ENCODE peak calls at places on chromosomes 7 and 10, in seven cellular contexts. L, V, J, U, F, A and C are unnamed samples.

GRCh38 chr10:62794306-62794705 is 10.2 kb upstream of the ADO start:
- DNase-seq in L (no peak), V (no peak), J (no peak), U (peak), F (no peak), A (no peak), C (peak)

GRCh38 chr10:96511044-96511945 is 2.4 kb downstream of the TLL2 start:
- DNase-seq in L (peak), V (peak), J (peak), U (peak), F (peak), A (peak), C (peak)

GRCh38 chr7:18458830-18459229 is 36.7 kb upstream of the HDAC9 start:
- DNase-seq in L (no peak), V (no peak), J (no peak), U (no peak), F (no peak), A (no peak), C (peak)

GRCh38 chr10:73404690-73405089 is 9.2 kb downstream of the ANXA7 start:
- DNase-seq in L (no peak), V (no peak), J (no peak), U (no peak), F (no peak), A (no peak), C (no peak)

GRCh38 chr10:21587391-21587790 is 53.4 kb downstream of the MLLT10 start:
- DNase-seq in L (no peak), V (no peak), J (no peak), U (no peak), F (no peak), A (no peak), C (no peak)

GRCh38 chr7:36216063-36216684 is 63.1 kb downstream of the EEPD1 start:
- DNase-seq in L (no peak), V (no peak), J (no peak), U (peak), F (no peak), A (peak), C (peak)

GRCh38 chr7:35993113-35993512 is 159.9 kb upstream of the EEPD1 start:
- DNase-seq in L (no peak), V (no peak), J (no peak), U (no peak), F (no peak), A (no peak), C (no peak)

GRCh38 chr7:140298213-140298612 is 100.1 kb downstream of the SLC37A3 start:
- DNase-seq in L (no peak), V (no peak), J (no peak), U (no peak), F (no peak), A (no peak), C (no peak)

GRCh38 chr10:133278577-133279265 is 2.1 kb upstream of the ADAM8 start:
- DNase-seq in L (no peak), V (peak), J (no peak), U (peak), F (no peak), A (peak), C (peak)

GRCh38 chr10:92419740-92420553 is 129.0 kb downstream of the MARCHF5 start:
- DNase-seq in L (peak), V (no peak), J (peak), U (peak), F (no peak), A (peak), C (no peak)

GRCh38 chr10:13526952-13527863 is 1.6 kb downstream of the BEND7 start:
- DNase-seq in L (no peak), V (no peak), J (peak), U (peak), F (no peak), A (peak), C (peak)

GRCh38 chr10:121648078-121648477 is 49.8 kb upstream of the FGFR2 start:
- DNase-seq in L (no peak), V (no peak), J (peak), U (no peak), F (no peak), A (no peak), C (no peak)

GRCh38 chr10:115328331-115328730 is 235.2 kb downstream of the ATRNL1 start:
- DNase-seq in L (no peak), V (no peak), J (no peak), U (no peak), F (no peak), A (no peak), C (no peak)

GRCh38 chr7:123615344-123615743 is 13.7 kb downstream of the ASB15 start:
- DNase-seq in L (no peak), V (no peak), J (peak), U (peak), F (no peak), A (peak), C (no peak)

GRCh38 chr7:35277359-35277758 is 23.5 kb upstream of the TBX20 start:
- DNase-seq in L (no peak), V (no peak), J (no peak), U (no peak), F (no peak), A (no peak), C (no peak)

GRCh38 chr10:3782456-3783312 is 2.3 kb downstream of the KLF6 start:
- DNase-seq in L (no peak), V (peak), J (no peak), U (peak), F (peak), A (peak), C (peak)

DNA sequence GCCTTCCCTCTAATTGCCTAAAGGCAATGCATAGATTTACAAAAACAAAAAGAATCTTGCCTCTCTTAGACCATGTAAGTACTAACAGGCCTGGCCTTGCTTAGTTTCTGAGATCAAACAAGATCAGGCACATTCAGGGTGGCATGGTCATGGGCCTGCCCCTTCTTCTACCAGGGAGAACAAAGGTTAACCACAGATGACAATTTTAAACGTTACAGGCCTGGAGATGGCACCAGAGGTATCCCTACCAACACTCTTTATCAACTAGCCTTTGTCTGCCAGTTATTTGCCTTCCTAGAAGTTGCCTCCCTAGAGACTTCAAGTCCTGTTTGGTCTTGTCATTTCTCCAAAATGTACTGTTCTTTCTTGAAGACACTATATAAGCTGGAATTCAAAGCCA is 252.6 kb downstream of the DOCK4 start:
- DNase-seq in L (no peak), V (peak), J (peak), U (peak), F (peak), A (peak), C (peak)
- TF ChIP-seq CTCF in L (no peak), V (no peak), J (peak), U (peak), F (peak), A (no peak), C (peak)

GRCh38 chr7:110784749-110785148 is 306.2 kb upstream of the LRRN3 start:
- DNase-seq in L (no peak), V (no peak), J (no peak), U (no peak), F (no peak), A (no peak), C (no peak)
- TF ChIP-seq CTCF in L (no peak), V (no peak), J (no peak), U (no peak), F (no peak), A (no peak), C (no peak)

GRCh38 chr10:70448236-70448635 is 6.8 kb upstream of the NODAL start:
- DNase-seq in L (no peak), V (no peak), J (no peak), U (no peak), F (no peak), A (no peak), C (no peak)
- TF ChIP-seq CTCF in L (no peak), V (no peak), J (no peak), U (no peak), F (no peak), A (no peak), C (no peak)

GRCh38 chr7:95901006-95901405 is 128.7 kb downstream of the DYNC1I1 start:
- DNase-seq in L (no peak), V (no peak), J (no peak), U (no peak), F (no peak), A (no peak), C (no peak)

GRCh38 chr7:95905165-95905564 is 132.8 kb downstream of the DYNC1I1 start:
- DNase-seq in L (no peak), V (peak), J (peak), U (no peak), F (peak), A (peak), C (peak)

GRCh38 chr7:95897557-95898183 is 125.3 kb downstream of the DYNC1I1 start:
- DNase-seq in L (no peak), V (no peak), J (no peak), U (no peak), F (no peak), A (no peak), C (no peak)

GRCh38 chr7:95904099-95904498 is 131.7 kb downstream of the DYNC1I1 start:
- DNase-seq in L (no peak), V (no peak), J (no peak), U (no peak), F (no peak), A (no peak), C (no peak)

GRCh38 chr7:95899919-95900513 is 127.7 kb downstream of the DYNC1I1 start:
- DNase-seq in L (peak), V (peak), J (peak), U (no peak), F (no peak), A (no peak), C (peak)
- TF ChIP-seq CTCF in L (no peak), V (peak), J (peak), U (no peak), F (no peak), A (no peak), C (no peak)

DNA sequence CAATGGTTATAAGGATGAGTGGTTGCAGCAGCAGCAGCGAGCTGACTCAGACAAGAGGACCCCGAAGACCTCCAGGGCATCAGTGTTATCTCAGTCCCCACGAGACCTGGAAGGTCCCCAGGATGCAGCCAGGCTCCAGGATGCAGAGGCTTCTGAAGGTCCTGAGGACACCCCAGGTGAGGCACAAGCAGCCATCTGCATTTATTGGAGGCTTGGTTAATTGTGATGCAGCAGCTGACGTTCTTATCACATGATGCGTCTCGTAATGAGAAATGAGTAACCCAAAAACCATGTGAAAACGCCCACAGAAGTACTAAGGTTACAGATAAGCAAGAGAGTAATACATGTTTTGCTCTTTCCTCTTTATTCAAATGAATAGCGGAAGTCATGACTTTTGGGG is 17.4 kb downstream of the C7orf57 start:
- DNase-seq in L (no peak), V (no peak), J (no peak), U (peak), F (no peak), A (peak), C (peak)
- TF ChIP-seq CTCF in L (no peak), V (no peak), J (no peak), U (no peak), F (no peak), A (no peak), C (no peak)

GRCh38 chr7:151409555-151410404 is at the start of gene WDR86:
- DNase-seq in L (peak), V (no peak), J (peak), U (peak), F (peak), A (no peak), C (no peak)

GRCh38 chr7:151413241-151413640 is 3.4 kb upstream of the WDR86 start:
- DNase-seq in L (no peak), V (no peak), J (no peak), U (no peak), F (no peak), A (no peak), C (no peak)

GRCh38 chr7:151410405-151411390 is 860 bp upstream of the WDR86 start:
- DNase-seq in L (peak), V (no peak), J (peak), U (peak), F (no peak), A (no peak), C (no peak)

GRCh38 chr7:151412318-151412717 is 2.5 kb upstream of the WDR86 start:
- DNase-seq in L (no peak), V (no peak), J (no peak), U (no peak), F (no peak), A (no peak), C (no peak)

DNA sequence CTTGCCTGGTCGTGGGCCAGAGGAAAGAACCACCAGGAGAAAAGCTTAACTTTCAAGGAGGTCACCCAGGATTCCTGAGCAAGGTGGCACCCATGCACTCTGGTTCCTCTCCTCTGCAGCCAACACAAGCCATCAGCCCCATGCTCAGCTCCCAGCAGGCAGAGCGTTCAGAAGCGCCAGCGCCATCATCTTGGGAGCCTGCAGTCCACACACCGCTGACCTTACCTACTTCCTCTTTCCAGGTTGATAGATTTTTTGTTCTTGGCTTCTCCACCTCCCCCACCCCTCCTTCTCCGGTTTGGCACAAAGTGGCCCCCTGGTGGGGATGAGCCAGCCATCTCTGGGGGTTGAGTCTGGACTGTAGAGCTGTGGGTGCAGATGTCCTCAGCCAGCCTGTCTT is 1.7 kb upstream of the WDR86 start:
- DNase-seq in L (no peak), V (peak), J (no peak), U (no peak), F (no peak), A (no peak), C (no peak)
- TF ChIP-seq CTCF in L (no peak), V (peak), J (no peak), U (peak), F (peak), A (no peak), C (no peak)